ENCODE peak calls at places on chromosomes 6 and 20, in nine cellular contexts. C is fibroblast of lung; K is pancreas; N is HCT116; S is CD8-positive, alpha-beta T cell; E is colonic mucosa; V is astrocyte; P is A549; M is heart left ventricle. H is an unnamed sample.

GRCh38 chr6:13360671-13361540 is 32.6 kb upstream of the TBC1D7 start:
- DNase-seq in C (no peak), E (no peak), M (peak; percentile 89), N (no peak), P (no peak), V (peak; percentile 40), K (no peak), S (no peak), H (no peak)

GRCh38 chr6:41367700-41368099 is 32.3 kb downstream of the NCR2 start:
- DNase-seq in N (peak; percentile 60), K (no peak), C (peak; percentile 51), M (peak; percentile 48), P (peak; percentile 59), E (peak; percentile 46), V (peak; percentile 29), S (no peak), H (peak; percentile 85)

GRCh38 chr20:8780926-8781325 is 288.0 kb upstream of the PLCB4 start:
- DNase-seq in C (no peak), S (no peak), M (no peak), V (no peak), E (no peak), P (no peak), K (no peak), N (no peak), H (no peak)

GRCh38 chr6:136158398-136158797 is 91.7 kb downstream of the MTFR2 start:
- DNase-seq in M (peak; percentile 79), N (no peak), V (no peak), K (peak; percentile 64), E (no peak), S (no peak), P (no peak), C (peak; percentile 57), H (no peak)

GRCh38 chr20:59222239-59222981 is 58.8 kb downstream of the ZNF831 start:
- DNase-seq in E (peak; percentile 86), S (peak; percentile 82), P (peak; percentile 77), V (peak; percentile 39), C (peak; percentile 72), M (peak; percentile 72), K (peak; percentile 73), N (peak; percentile 33), H (peak; percentile 95)

GRCh38 chr20:41701596-41702350 is 83.6 kb upstream of the CHD6 start:
- DNase-seq in E (no peak), M (no peak), V (no peak), S (no peak), P (no peak), N (no peak), K (no peak), C (no peak), H (no peak)

GRCh38 chr6:16168121-16168520 is 39.2 kb downstream of the MYLIP start:
- DNase-seq in M (no peak), E (no peak), P (no peak), K (no peak), C (no peak), V (no peak), N (no peak), S (no peak), H (no peak)

GRCh38 chr20:63966944-63967322 is 2.8 kb downstream of the ZNF512B start:
- DNase-seq in P (no peak), M (peak; percentile 30), C (no peak), V (no peak), S (no peak), K (no peak), N (no peak), E (no peak), H (peak; percentile 81)

GRCh38 chr6:51098801-51099200 is 280.1 kb downstream of the TFAP2B start:
- DNase-seq in M (no peak), E (no peak), N (no peak), P (no peak), V (no peak), S (no peak), C (no peak), K (no peak), H (no peak)

GRCh38 chr20:44572551-44573500 is 9.6 kb upstream of the PKIG start:
- DNase-seq in M (peak; percentile 87), V (peak; percentile 94), S (no peak), N (no peak), P (no peak), E (no peak), K (no peak), C (peak; percentile 84), H (peak; percentile 42)

GRCh38 chr20:24590193-24590982 is 121.0 kb downstream of the SYNDIG1 start:
- DNase-seq in S (no peak), M (no peak), C (no peak), V (no peak), N (no peak), K (no peak), E (no peak), P (no peak), H (no peak)

GRCh38 chr20:24806896-24807676 is 142.0 kb upstream of the CST7 start:
- DNase-seq in C (no peak), V (no peak), S (no peak), N (no peak), E (no peak), M (no peak), K (no peak), P (no peak), H (no peak)

GRCh38 chr6:105886812-105887513 is 199.2 kb upstream of the PRDM1 start:
- DNase-seq in E (no peak), M (no peak), V (peak; percentile 28), C (no peak), S (no peak), P (no peak), K (no peak), N (no peak), H (no peak)
- H3K4me1 ChIP-seq in E (no peaks in the 10 kb centered on the region), M (no peaks in the 10 kb centered on the region), V (no peaks in the 10 kb centered on the region), C (no peaks in the 10 kb centered on the region), S (no peaks in the 10 kb centered on the region), P (no peaks in the 10 kb centered on the region), K (no peaks in the 10 kb centered on the region), N (no peaks in the 10 kb centered on the region), H (peaks cover 4% of the 10 kb centered on the region)

DNA sequence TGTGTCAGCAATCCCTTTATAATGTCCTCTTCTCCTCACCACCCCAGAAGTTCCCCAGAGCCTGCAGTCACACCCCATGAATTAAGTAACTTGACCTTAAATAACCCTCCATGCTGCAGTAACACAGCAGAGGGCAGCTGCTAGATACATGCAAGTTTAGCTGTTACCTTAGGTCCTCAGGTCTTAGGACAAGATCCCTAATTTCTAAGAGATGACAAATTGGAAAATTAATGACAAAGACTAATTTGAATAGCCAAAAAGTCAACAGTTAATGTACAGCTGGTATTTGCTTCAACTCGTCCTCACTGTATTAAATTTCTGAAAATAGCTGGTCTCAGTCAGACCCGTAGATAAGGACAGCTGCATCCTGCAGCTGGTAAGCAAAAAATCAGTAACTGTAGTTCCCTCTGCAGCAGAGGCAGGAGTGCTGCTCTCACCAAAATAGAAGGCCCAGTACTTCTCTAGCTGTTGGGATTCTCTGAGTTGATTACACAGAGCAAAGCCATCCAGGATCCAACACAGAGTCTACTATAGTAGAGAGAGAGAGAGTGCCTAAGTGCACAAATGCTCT is 62.4 kb downstream of the TNFRSF21 start:
- DNase-seq in S (no peak), V (no peak), N (no peak), K (no peak), E (no peak), M (no peak), C (peak; percentile 50), P (no peak), H (no peak)
- H3K27ac ChIP-seq in S (no peak overlapping the region), V (no peak overlapping the region), N (no peak overlapping the region), K (no peak overlapping the region), E (no peak overlapping the region), M (no peak overlapping the region), C (no peak overlapping the region), P (no peak overlapping the region), H (no peak overlapping the region)

DNA sequence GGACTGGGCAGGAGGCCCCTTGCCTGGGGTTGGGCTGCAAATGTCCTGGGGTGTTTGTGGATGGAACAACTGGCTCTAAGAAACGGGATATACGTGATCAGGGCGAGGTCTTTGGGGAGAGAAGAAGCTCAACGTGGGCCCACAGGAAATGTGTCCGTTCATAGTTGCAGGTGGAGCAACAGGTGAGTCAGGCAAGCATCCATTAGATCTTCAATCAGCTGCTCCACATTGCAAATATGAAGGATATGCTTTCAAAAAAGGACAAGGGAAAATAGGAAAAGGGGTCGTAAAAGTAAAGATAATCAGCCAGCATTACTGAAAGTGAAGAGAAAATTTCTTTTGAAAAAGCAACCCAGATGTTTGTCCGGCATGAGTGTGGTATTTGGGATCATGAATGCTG is 251.0 kb downstream of the CDH4 start:
- DNase-seq in N (no peak), M (no peak), V (no peak), K (no peak), S (no peak), E (no peak), P (no peak), C (no peak), H (no peak)
- H3K4me1 ChIP-seq in N (no peaks in the 10 kb centered on the region), M (no peaks in the 10 kb centered on the region), V (peaks cover 16% of the 10 kb centered on the region), K (no peaks in the 10 kb centered on the region), S (peaks cover 3% of the 10 kb centered on the region), E (no peaks in the 10 kb centered on the region), P (no peaks in the 10 kb centered on the region), C (no peaks in the 10 kb centered on the region), H (no peaks in the 10 kb centered on the region)

GRCh38 chr6:90127589-90127988 is 169.1 kb downstream of the BACH2 start:
- DNase-seq in E (no peak), K (no peak), S (no peak), M (no peak), C (no peak), V (no peak), P (no peak), N (no peak), H (no peak)

GRCh38 chr6:90126178-90126577 is 170.5 kb downstream of the BACH2 start:
- DNase-seq in S (no peak), N (no peak), K (no peak), M (no peak), P (no peak), C (no peak), V (no peak), E (no peak), H (no peak)

GRCh38 chr6:90123796-90124195 is 172.8 kb downstream of the BACH2 start:
- DNase-seq in P (no peak), K (no peak), S (no peak), E (no peak), N (no peak), M (no peak), C (peak; percentile 41), V (peak; percentile 61), H (peak; percentile 90)

GRCh38 chr6:90121982-90122381 is 174.7 kb downstream of the BACH2 start:
- DNase-seq in M (peak; percentile 33), C (no peak), P (no peak), E (no peak), V (peak; percentile 39), S (no peak), K (no peak), N (no peak), H (peak; percentile 72)

DNA sequence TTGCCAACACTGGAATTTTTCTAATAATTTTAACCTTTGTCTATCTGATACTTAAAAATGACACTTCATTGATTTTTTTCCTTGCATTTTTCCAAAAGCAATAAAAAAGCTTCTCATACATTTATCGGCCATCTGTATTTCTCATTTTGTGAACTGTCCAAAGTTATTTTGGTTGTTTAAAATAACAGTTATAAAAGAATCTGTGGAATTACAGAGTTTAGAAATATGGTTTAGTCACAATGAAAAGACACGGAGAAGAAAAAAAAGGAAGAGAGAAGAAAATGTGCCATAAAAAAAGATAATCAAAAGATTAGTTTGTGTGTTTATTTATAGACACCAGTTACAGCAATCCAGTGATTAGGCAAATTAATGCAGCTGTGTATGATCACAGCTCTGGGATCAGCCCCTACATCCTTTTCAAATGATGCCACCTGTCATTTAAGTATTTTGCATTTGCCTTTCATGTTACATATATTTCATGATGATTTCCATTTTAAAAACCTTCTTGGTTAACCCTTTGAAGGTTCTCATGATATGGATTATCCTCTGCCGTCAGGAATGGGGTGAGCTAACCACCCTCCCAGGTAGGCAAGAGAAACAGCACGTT is 171.6 kb downstream of the BACH2 start:
- DNase-seq in V (peak; percentile 15), S (no peak), C (no peak), N (no peak), E (no peak), P (no peak), M (no peak), K (no peak), H (peak; percentile 13)
- H3K27ac ChIP-seq in V (no peak overlapping the region), S (no peak overlapping the region), C (no peak overlapping the region), N (no peak overlapping the region), E (no peak overlapping the region), P (no peak overlapping the region), M (no peak overlapping the region), K (no peak overlapping the region), H (peak overlapping the region; percentile 43)